ENCODE peak calls at places on chromosomes 5 and 9, in eight cellular contexts. U is breast epithelium, D is body of pancreas, G is HCT116, P is Panc1, X is cardiac muscle cell, M is lung, T is H9. B is an unnamed sample.
A peak's percentile ranks its signal among the peaks of the same experiment; 100 is the strongest.

GRCh38 chr9:129584136-129584535 is 36.8 kb downstream of the C9orf50 start:
- DNase-seq in D (peak; percentile 73), G (peak; percentile 85), P (no peak), T (peak; percentile 83), X (peak; percentile 91), M (peak; percentile 87), U (no peak), B (peak; percentile 69)

GRCh38 chr5:157059891-157060290 is 975 bp upstream of the HAVCR1 start:
- DNase-seq in T (no peak), M (no peak), U (no peak), P (no peak), X (no peak), G (no peak), D (no peak), B (no peak)

GRCh38 chr5:74042559-74043357 is 416.8 kb downstream of the ARHGEF28 start:
- DNase-seq in M (peak; percentile 60), U (no peak), T (no peak), D (no peak), G (no peak), P (no peak), X (peak; percentile 92), B (no peak)

GRCh38 chr5:22372826-22373660 is 480.1 kb downstream of the CDH12 start:
- DNase-seq in D (no peak), U (no peak), M (no peak), T (no peak), P (no peak), G (no peak), X (no peak), B (no peak)

GRCh38 chr5:123264399-123264798 is 158.8 kb downstream of the CEP120 start:
- DNase-seq in M (no peak), U (no peak), D (no peak), P (no peak), G (no peak), T (no peak), X (no peak), B (no peak)

GRCh38 chr9:13171261-13171660 is 108.2 kb downstream of the MPDZ start:
- DNase-seq in D (no peak), M (no peak), P (no peak), U (no peak), T (no peak), X (peak; percentile 59), G (no peak), B (no peak)

GRCh38 chr5:135689506-135689905 is 110.7 kb upstream of the CXCL14 start:
- DNase-seq in U (no peak), P (no peak), D (no peak), X (no peak), G (no peak), T (no peak), M (no peak), B (no peak)

GRCh38 chr9:119094086-119094485 is 275.1 kb downstream of the BRINP1 start:
- DNase-seq in P (no peak), D (no peak), U (no peak), T (no peak), M (peak; percentile 36), G (no peak), X (no peak), B (no peak)

GRCh38 chr5:86354664-86355063 is 263.1 kb upstream of the COX7C start:
- DNase-seq in M (no peak), G (no peak), P (no peak), D (no peak), T (no peak), U (no peak), X (no peak), B (no peak)

GRCh38 chr5:44885903-44886302 is 77.2 kb downstream of the MRPS30 start:
- DNase-seq in M (no peak), G (no peak), X (no peak), U (no peak), P (no peak), T (no peak), D (no peak), B (peak; percentile 86)

GRCh38 chr5:77635617-77636422 is 2.7 kb downstream of the OTP start:
- DNase-seq in U (no peak), D (no peak), G (no peak), P (no peak), M (no peak), X (no peak), T (no peak), B (no peak)

GRCh38 chr9:133950206-133950915 is 41.8 kb downstream of the VAV2 start:
- DNase-seq in G (no peak), X (peak; percentile 78), U (no peak), M (no peak), D (no peak), T (no peak), P (no peak), B (no peak)

GRCh38 chr5:53167836-53168235 is 58.3 kb upstream of the MOCS2 start:
- DNase-seq in U (no peak), T (no peak), P (no peak), M (no peak), X (peak; percentile 86), G (no peak), D (peak; percentile 23), B (no peak)

GRCh38 chr9:38081356-38082108 is 12.5 kb upstream of the SHB start:
- DNase-seq in X (no peak), D (no peak), T (no peak), P (no peak), M (no peak), G (no peak), U (no peak), B (no peak)

GRCh38 chr9:68749579-68750159 is 44.6 kb downstream of the PIP5K1B start:
- DNase-seq in U (no peak), P (no peak), X (no peak), M (peak; percentile 82), G (no peak), D (no peak), T (no peak), B (no peak)

GRCh38 chr5:13350754-13351153 is 593.7 kb downstream of the DNAH5 start:
- DNase-seq in X (no peak), P (no peak), T (no peak), D (no peak), U (no peak), M (no peak), G (no peak), B (no peak)

GRCh38 chr5:61949680-61950435 is 356.1 kb upstream of the KIF2A start:
- DNase-seq in G (no peak), P (no peak), U (no peak), X (no peak), T (no peak), D (no peak), M (no peak), B (no peak)

GRCh38 chr9:13049223-13049622 is 230.3 kb downstream of the MPDZ start:
- DNase-seq in U (no peak), M (no peak), P (no peak), D (no peak), G (no peak), T (no peak), X (no peak), B (no peak)

GRCh38 chr5:75992677-75993582 is 90.3 kb upstream of the SV2C start:
- DNase-seq in M (no peak), U (no peak), G (no peak), P (no peak), D (no peak), X (no peak), T (no peak), B (no peak)

DNA sequence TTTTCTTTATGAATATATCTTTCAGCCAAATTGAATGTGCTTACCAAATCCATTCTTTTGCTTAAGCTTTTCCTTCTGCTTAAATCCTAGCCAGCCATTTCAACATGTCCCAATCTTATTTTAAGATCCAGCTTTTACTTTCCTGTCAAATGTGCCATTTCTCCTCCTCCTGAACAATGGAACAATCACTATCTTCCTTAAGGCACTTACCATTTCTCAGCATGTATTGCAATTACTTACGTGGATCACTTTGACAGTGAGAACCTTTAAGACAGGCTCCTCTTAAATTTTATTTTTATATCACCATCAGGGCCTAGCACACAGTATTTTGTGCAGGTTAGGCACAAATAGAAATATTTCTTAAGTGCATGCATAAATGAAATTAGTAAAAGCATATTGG is 4.4 kb upstream of the CDO1 start:
- DNase-seq in U (no peak), X (no peak), G (no peak), T (no peak), D (no peak), M (no peak), P (no peak), B (no peak)
- H3K9me3 ChIP-seq in U (no peaks in the 10 kb centered on the region), X (no peaks in the 10 kb centered on the region), G (no peaks in the 10 kb centered on the region), T (no peaks in the 10 kb centered on the region), D (no peaks in the 10 kb centered on the region), M (no peaks in the 10 kb centered on the region), P (no peaks in the 10 kb centered on the region), B (no peaks in the 10 kb centered on the region)

DNA sequence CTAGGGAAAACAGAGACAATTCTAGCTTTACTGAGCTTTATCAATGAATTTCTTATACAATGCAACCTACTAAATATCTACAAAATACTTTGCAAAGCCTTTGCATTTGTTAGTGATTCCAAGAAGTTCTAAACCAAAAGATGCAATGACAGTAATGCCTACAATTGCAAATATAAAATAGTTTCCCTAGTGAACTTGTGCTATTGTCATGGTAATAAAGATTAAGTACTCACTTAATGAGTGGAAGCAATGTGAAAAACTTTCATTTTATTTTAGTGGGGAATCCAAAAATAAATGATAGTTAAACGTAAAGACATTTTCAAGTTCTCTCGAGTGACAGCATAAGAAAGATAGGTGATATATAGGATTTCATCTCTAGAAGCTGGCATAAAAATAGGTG is 270.5 kb upstream of the CTNND2 start:
- DNase-seq in D (no peak), U (no peak), G (no peak), M (no peak), P (no peak), X (no peak), T (no peak), B (no peak)
- H3K9me3 ChIP-seq in D (no peaks in the 10 kb centered on the region), U (no peaks in the 10 kb centered on the region), G (peaks cover 7% of the 10 kb centered on the region), M (no peaks in the 10 kb centered on the region), P (peaks cover 5% of the 10 kb centered on the region), X (no peaks in the 10 kb centered on the region), T (no peaks in the 10 kb centered on the region), B (no peaks in the 10 kb centered on the region)

GRCh38 chr9:137339045-137339444 is 37.0 kb upstream of the NRARP start:
- DNase-seq in U (no peak), D (no peak), T (no peak), X (peak; percentile 40), G (no peak), P (no peak), M (no peak), B (no peak)
- H3K9me3 ChIP-seq in U (peaks cover 15% of the 10 kb centered on the region), D (no peaks in the 10 kb centered on the region), T (no peaks in the 10 kb centered on the region), X (no peaks in the 10 kb centered on the region), G (peaks cover 3% of the 10 kb centered on the region), P (no peaks in the 10 kb centered on the region), M (peaks cover 6% of the 10 kb centered on the region), B (no peaks in the 10 kb centered on the region)

GRCh38 chr5:141320225-141321169 is at the start of gene TAF7:
- DNase-seq in G (peak; percentile 89), P (peak; percentile 84), U (peak; percentile 90), D (peak; percentile 92), M (peak; percentile 90), X (peak; percentile 96), T (peak; percentile 92), B (peak; percentile 96)

GRCh38 chr5:141319202-141319601 is 1.4 kb downstream of the TAF7 start:
- DNase-seq in M (no peak), P (no peak), U (no peak), G (no peak), X (no peak), T (no peak), D (no peak), B (no peak)

GRCh38 chr5:141313711-141314110 is 6.9 kb downstream of the TAF7 start:
- DNase-seq in P (no peak), U (no peak), D (no peak), M (no peak), T (no peak), X (no peak), G (no peak), B (no peak)

GRCh38 chr5:141319699-141320098 is 885 bp downstream of the TAF7 start:
- DNase-seq in M (no peak), D (no peak), G (no peak), T (no peak), P (no peak), X (no peak), U (no peak), B (no peak)
- H3K9me3 ChIP-seq in M (peaks cover 25% of the 10 kb centered on the region), D (peaks cover 3% of the 10 kb centered on the region), G (peaks cover 19% of the 10 kb centered on the region), T (peaks cover 22% of the 10 kb centered on the region), P (peaks cover 53% of the 10 kb centered on the region), X (peaks cover 7% of the 10 kb centered on the region), U (peaks cover 58% of the 10 kb centered on the region), B (peaks cover 12% of the 10 kb centered on the region)

B was measured in MM.1S.